ENCODE peak calls at places on chromosomes 16 and 17, in eight cellular contexts. N, P, I, Z, X, M, L and G are unnamed samples.

GRCh38 chr17:66746736-66747135 is 88.2 kb upstream of the CACNG5 start:
- DNase-seq in I (no peak), N (no peak), X (no peak), L (no peak), P (no peak), M (no peak), Z (no peak), G (no peak)

GRCh38 chr16:2899564-2900072 is 12.1 kb upstream of the FLYWCH1 start:
- DNase-seq in N (no peak), P (no peak), Z (no peak), L (no peak), M (no peak), I (no peak), X (no peak), G (no peak)

GRCh38 chr16:84207266-84207665 is 16.3 kb downstream of the ADAD2 start:
- DNase-seq in L (no peak), I (no peak), P (no peak), M (no peak), X (no peak), Z (no peak), N (no peak), G (no peak)

GRCh38 chr17:2171725-2172446 is 117.0 kb downstream of the HIC1 start:
- DNase-seq in L (peak), M (peak), N (no peak), I (peak), X (peak), Z (no peak), P (peak), G (no peak)

GRCh38 chr17:79623786-79624657 is 13.2 kb upstream of the RBFOX3 start:
- DNase-seq in L (no peak), I (no peak), P (no peak), M (no peak), X (no peak), Z (no peak), N (no peak), G (peak)

GRCh38 chr16:4409081-4409932 is 7.1 kb downstream of the CORO7 start:
- DNase-seq in X (no peak), P (no peak), M (no peak), Z (no peak), I (no peak), L (peak), N (no peak), G (peak)

GRCh38 chr17:28188841-28189263 is 130.1 kb upstream of the TMEM97 start:
- DNase-seq in P (no peak), I (no peak), X (no peak), L (peak), M (no peak), N (no peak), Z (no peak), G (no peak)

GRCh38 chr17:40323731-40324650 is 15.0 kb downstream of the RARA start:
- DNase-seq in L (peak), N (no peak), X (peak), M (no peak), I (peak), P (peak), Z (no peak), G (peak)

GRCh38 chr16:48057085-48057484 is 98.7 kb downstream of the ABCC12 start:
- DNase-seq in M (no peak), P (no peak), X (no peak), Z (no peak), L (no peak), N (no peak), I (no peak), G (no peak)

GRCh38 chr17:41689497-41690299 is 1.0 kb downstream of the EIF1 start:
- DNase-seq in L (peak), Z (no peak), M (peak), P (no peak), X (peak), I (peak), N (peak), G (no peak)

GRCh38 chr17:21360048-21360447 is 16.1 kb upstream of the KCNJ12 start:
- DNase-seq in I (no peak), Z (no peak), P (peak), L (no peak), M (no peak), X (no peak), N (no peak), G (no peak)

GRCh38 chr17:13587487-13588338 is 14.0 kb downstream of the HS3ST3A1 start:
- DNase-seq in M (no peak), X (no peak), N (no peak), I (no peak), L (no peak), P (no peak), Z (no peak), G (no peak)

GRCh38 chr16:47136101-47136820 is 7.5 kb downstream of the NETO2 start:
- DNase-seq in N (no peak), X (no peak), L (peak), Z (peak), I (no peak), P (no peak), M (peak), G (no peak)

GRCh38 chr17:17833664-17834357 is 3.0 kb downstream of the SREBF1 start:
- DNase-seq in N (no peak), Z (no peak), P (no peak), I (no peak), X (no peak), L (no peak), M (no peak), G (no peak)

GRCh38 chr16:66911801-66912200 is 6.9 kb downstream of the CDH16 start:
- DNase-seq in X (no peak), N (no peak), Z (no peak), I (no peak), M (no peak), L (no peak), P (no peak), G (no peak)

GRCh38 chr16:14405611-14406537 is 224.2 kb downstream of the PARN start:
- DNase-seq in M (no peak), N (no peak), Z (no peak), L (peak), X (no peak), P (peak), I (no peak), G (no peak)

GRCh38 chr17:72192409-72193192 is 71.8 kb downstream of the SOX9 start:
- DNase-seq in X (no peak), M (peak), N (no peak), P (peak), L (peak), Z (no peak), I (peak), G (no peak)

GRCh38 chr17:72472116-72472515 is 351.3 kb downstream of the SOX9 start:
- DNase-seq in X (no peak), L (no peak), I (no peak), Z (no peak), P (no peak), M (no peak), N (no peak), G (no peak)

GRCh38 chr17:19569785-19570496 is 36.3 kb downstream of the SLC47A1 start:
- DNase-seq in M (no peak), P (no peak), Z (no peak), N (no peak), X (no peak), L (peak), I (no peak), G (no peak)

GRCh38 chr16:81174644-81175324 is 63.7 kb upstream of the BCO1 start:
- DNase-seq in P (no peak), Z (no peak), M (peak), I (no peak), N (no peak), L (peak), X (peak), G (no peak)

GRCh38 chr16:81158964-81159363 is 62.8 kb upstream of the GCSH start:
- DNase-seq in X (no peak), N (no peak), I (no peak), P (no peak), Z (no peak), L (no peak), M (no peak), G (no peak)

GRCh38 chr16:49739381-49739780 is 116.5 kb downstream of the ZNF423 start:
- DNase-seq in X (no peak), P (no peak), N (no peak), M (no peak), I (no peak), L (no peak), Z (peak), G (no peak)

GRCh38 chr17:19292377-19292711 is 55.2 kb downstream of the EPN2 start:
- DNase-seq in I (no peak), Z (no peak), P (no peak), N (no peak), M (no peak), X (no peak), L (no peak), G (peak)

GRCh38 chr16:85234310-85235235 is 122.3 kb upstream of the CIBAR2 start:
- DNase-seq in X (peak), N (no peak), P (peak), I (peak), M (peak), L (no peak), Z (no peak), G (peak)

GRCh38 chr16:57799619-57800212 is 2.6 kb downstream of the KIFC3 start:
- DNase-seq in X (no peak), M (no peak), Z (no peak), P (no peak), N (no peak), I (no peak), L (no peak), G (no peak)

GRCh38 chr16:54153240-54153934 is 133.2 kb downstream of the IRX3 start:
- DNase-seq in Z (no peak), X (no peak), I (no peak), P (no peak), N (no peak), M (no peak), L (no peak), G (no peak)

GRCh38 chr16:51851111-51851510 is 695.8 kb downstream of the TOX3 start:
- DNase-seq in N (no peak), Z (no peak), I (no peak), L (no peak), P (no peak), X (no peak), M (no peak), G (no peak)

GRCh38 chr16:66552288-66553143 is at the start of gene CKLF:
- DNase-seq in L (peak), N (peak), Z (peak), I (peak), M (peak), X (peak), P (peak), G (peak)

GRCh38 chr17:31391496-31391949 is at the start of gene RAB11FIP4:
- DNase-seq in L (no peak), N (no peak), X (no peak), P (no peak), M (no peak), I (no peak), Z (no peak), G (peak)

GRCh38 chr17:63646492-63646815 is 24.2 kb downstream of the MAP3K3 start:
- DNase-seq in Z (no peak), M (no peak), N (no peak), L (no peak), P (no peak), X (no peak), I (no peak), G (no peak)

GRCh38 chr16:64428463-64428862 is 693.4 kb downstream of the CDH11 start:
- DNase-seq in Z (no peak), X (no peak), M (peak), I (no peak), P (no peak), N (no peak), L (peak), G (no peak)

GRCh38 chr17:32019228-32019627 is 12.0 kb downstream of the LRRC37B start:
- DNase-seq in M (no peak), Z (no peak), I (no peak), P (no peak), L (no peak), N (no peak), X (no peak), G (no peak)

GRCh38 chr16:14958970-14959369 is 15.9 kb upstream of the PDXDC1 start:
- DNase-seq in Z (no peak), P (no peak), N (no peak), M (no peak), L (peak), I (no peak), X (no peak), G (no peak)

GRCh38 chr17:57892146-57892819 is 42.4 kb upstream of the MRPS23 start:
- DNase-seq in Z (peak), L (peak), X (peak), M (peak), I (peak), N (peak), P (peak), G (peak)

GRCh38 chr17:40617678-40618240 is 29.9 kb downstream of the SMARCE1 start:
- DNase-seq in Z (no peak), X (no peak), N (no peak), I (no peak), M (no peak), P (no peak), L (peak), G (no peak)

GRCh38 chr16:81280393-81280792 is 34.4 kb upstream of the GAN start:
- DNase-seq in X (no peak), P (no peak), M (peak), N (no peak), I (no peak), Z (no peak), L (peak), G (no peak)

GRCh38 chr16:54281535-54282201 is 4.9 kb downstream of the IRX3 start:
- DNase-seq in N (no peak), Z (no peak), P (peak), I (no peak), M (no peak), L (no peak), X (no peak), G (no peak)

GRCh38 chr17:27324940-27325339 is 31.0 kb downstream of the WSB1 start:
- DNase-seq in Z (no peak), X (no peak), P (no peak), L (no peak), I (no peak), M (no peak), N (no peak), G (no peak)

GRCh38 chr16:88472637-88473205 is 19.6 kb downstream of the ZFPM1 start:
- DNase-seq in L (no peak), Z (no peak), N (no peak), P (peak), X (no peak), I (no peak), M (no peak), G (no peak)
- H3K4me3 ChIP-seq in L (no peak), Z (no peak), N (no peak), P (peak), X (no peak), I (no peak), M (no peak), G (no peak)

GRCh38 chr16:89281189-89281577 is 63.7 kb downstream of the ZNF778 start:
- DNase-seq in N (no peak), L (no peak), I (no peak), P (no peak), Z (no peak), M (no peak), X (no peak), G (no peak)

GRCh38 chr16:89279666-89280481 is 62.4 kb downstream of the ZNF778 start:
- DNase-seq in L (no peak), M (no peak), N (no peak), P (no peak), Z (no peak), X (no peak), I (no peak), G (no peak)

GRCh38 chr16:89281829-89282228 is 64.3 kb downstream of the ZNF778 start:
- DNase-seq in X (no peak), Z (no peak), N (no peak), L (no peak), P (no peak), I (no peak), M (no peak), G (no peak)

GRCh38 chr16:89282523-89282922 is 65.0 kb downstream of the ZNF778 start:
- DNase-seq in I (no peak), L (no peak), Z (no peak), N (no peak), P (no peak), X (no peak), M (no peak), G (no peak)

GRCh38 chr16:89280546-89281188 is 63.2 kb downstream of the ZNF778 start:
- DNase-seq in X (no peak), M (no peak), P (no peak), I (no peak), Z (no peak), N (no peak), L (no peak), G (no peak)
- H3K4me3 ChIP-seq in X (no peak), M (no peak), P (no peak), I (no peak), Z (no peak), N (no peak), L (no peak), G (no peak)

DNA sequence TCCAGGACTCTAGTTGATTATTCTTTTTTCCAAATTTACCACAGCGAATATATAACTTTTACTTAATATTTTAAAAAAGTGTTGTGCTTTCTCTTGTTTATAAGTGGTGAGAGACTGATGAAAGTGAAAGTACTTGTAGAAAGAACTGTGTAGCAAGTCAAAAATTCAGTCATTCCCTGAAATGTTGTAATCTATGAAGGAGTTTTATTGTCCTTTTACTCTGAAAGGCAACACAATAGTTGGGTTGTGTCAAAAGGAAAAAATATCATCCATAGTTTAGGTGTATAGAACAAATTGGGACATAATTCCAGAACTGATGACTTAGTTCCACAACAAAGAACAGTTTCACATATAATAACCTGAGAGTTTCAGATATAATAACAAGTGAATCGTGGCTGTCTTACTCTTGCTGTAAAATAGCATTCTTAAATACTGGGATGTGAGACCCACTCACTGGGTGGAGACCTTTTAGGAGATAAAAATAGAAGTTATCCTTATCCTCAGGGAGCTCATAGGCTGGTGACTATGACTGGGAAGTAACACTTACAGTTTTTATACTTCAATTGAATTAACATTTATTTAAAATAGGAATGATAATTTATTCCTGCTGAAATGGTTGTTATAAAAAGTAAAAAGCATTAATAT is 20.6 kb downstream of the CYB5B start:
- DNase-seq in M (no peak), X (peak), Z (no peak), N (no peak), I (no peak), L (no peak), P (no peak), G (no peak)
- H3K4me3 ChIP-seq in M (no peak), X (peak), Z (no peak), N (peak), I (no peak), L (no peak), P (peak), G (no peak)

GRCh38 chr17:6636105-6636504 is 4.4 kb downstream of the KIAA0753 start:
- DNase-seq in Z (no peak), L (no peak), N (no peak), I (no peak), M (no peak), X (no peak), P (no peak), G (no peak)
- H3K4me3 ChIP-seq in Z (no peak), L (no peak), N (no peak), I (no peak), M (no peak), X (no peak), P (no peak), G (no peak)

DNA sequence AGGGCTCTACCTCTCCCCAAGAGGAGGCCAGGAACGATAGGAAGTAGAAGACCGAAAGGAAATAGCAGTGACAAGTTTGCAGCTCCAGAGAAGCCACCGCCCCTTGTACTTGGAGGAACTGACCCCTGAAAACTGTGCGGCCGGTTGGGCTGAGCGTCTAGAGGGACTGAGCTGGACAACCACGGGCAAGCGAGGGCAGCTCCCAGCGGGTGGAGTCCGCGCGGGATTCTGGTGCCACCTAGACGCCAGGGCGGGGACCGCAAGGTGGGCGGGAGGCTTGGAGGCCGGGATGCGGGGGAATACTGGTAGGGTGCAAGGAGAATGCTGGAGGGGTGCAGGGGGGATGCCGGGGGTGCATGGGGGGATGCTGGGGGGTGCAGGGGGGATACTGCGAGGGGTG is 1.3 kb upstream of the SLC6A4 start:
- DNase-seq in I (peak), Z (peak), M (no peak), N (no peak), L (peak), P (peak), X (no peak), G (peak)
- H3K4me3 ChIP-seq in I (peak), Z (no peak), M (no peak), N (no peak), L (no peak), P (no peak), X (no peak), G (no peak)

DNA sequence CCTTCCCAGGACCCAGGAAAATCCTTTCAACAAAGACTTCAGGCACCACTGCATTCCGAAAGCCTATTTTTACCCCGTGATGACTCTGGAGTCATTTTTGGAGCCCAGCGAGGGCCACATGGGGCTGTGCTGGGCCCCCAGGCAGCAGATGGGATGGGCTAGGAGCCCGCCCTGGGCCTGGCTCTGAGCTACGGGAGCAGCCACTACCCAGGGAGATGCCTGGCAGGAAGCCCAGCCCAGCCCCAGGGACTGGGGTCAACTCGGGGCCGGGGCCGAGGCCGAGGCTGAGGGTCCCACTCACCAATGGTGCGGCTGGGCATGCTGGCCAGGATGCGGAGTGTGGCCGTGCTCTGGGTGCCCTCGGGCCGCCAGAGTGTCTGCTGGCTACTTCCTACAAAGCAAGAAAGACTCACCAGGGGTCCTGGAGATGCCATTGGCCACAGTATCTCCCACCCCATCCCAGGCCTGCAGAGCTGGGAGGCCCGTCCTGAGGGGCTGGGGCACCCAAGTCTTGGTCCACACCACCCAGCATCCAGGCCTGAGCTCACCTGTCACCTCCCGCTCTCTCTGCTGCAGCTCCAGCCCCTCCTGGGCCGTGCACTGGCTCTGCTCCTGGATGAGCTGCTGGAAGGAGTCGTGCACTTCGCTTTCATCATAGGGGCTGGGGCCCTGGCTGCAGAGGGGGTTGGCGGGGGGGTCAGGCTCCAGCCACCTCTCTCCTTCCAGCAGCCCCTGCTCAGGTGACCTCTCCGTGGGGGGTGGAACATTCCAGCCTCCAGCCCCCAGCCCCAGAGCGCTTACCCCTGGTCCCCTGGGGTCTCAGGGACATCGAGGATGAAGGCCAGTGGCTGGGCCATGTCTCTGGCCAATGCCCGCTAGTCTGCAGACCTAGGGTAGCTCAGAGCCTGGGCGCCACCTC is 2.3 kb downstream of the TMC6 start:
- DNase-seq in X (no peak), Z (no peak), P (peak), I (no peak), M (no peak), N (no peak), L (no peak), G (peak)
- H3K4me3 ChIP-seq in X (no peak), Z (no peak), P (no peak), I (no peak), M (no peak), N (peak), L (peak), G (peak)